ENCODE peak calls at places on chromosome 17, in ten cellular contexts. One of them, this sample, is unnamed. For H3K36me3, the result is how much of the 10 kb centered on the place peaks cover.

GRCh38 chr17:82647593-82648164 is 565 bp downstream of the WDR45B start:
- DNase-seq in kidney epithelial cell: no peak
- DNase-seq in H1: no peak
- DNase-seq in heart left ventricle: no peak
- DNase-seq in psoas muscle: peak
- DNase-seq in adipocyte: peak
- DNase-seq in CD8-positive, alpha-beta T cell: peak
- DNase-seq in cardiac muscle cell: peak
- DNase-seq in HCT116: no peak
- DNase-seq in heart right ventricle: peak
- DNase-seq in this sample: no peak

GRCh38 chr17:79216391-79216790 is 141.8 kb downstream of the ENGASE start:
- DNase-seq in cardiac muscle cell: no peak
- DNase-seq in kidney epithelial cell: no peak
- DNase-seq in heart right ventricle: no peak
- DNase-seq in heart left ventricle: peak
- DNase-seq in HCT116: no peak
- DNase-seq in H1: no peak
- DNase-seq in adipocyte: no peak
- DNase-seq in CD8-positive, alpha-beta T cell: no peak
- DNase-seq in psoas muscle: no peak
- DNase-seq in this sample: no peak

GRCh38 chr17:31308372-31308905 is 5.4 kb downstream of the EVI2B start:
- DNase-seq in heart right ventricle: no peak
- DNase-seq in CD8-positive, alpha-beta T cell: no peak
- DNase-seq in kidney epithelial cell: no peak
- DNase-seq in heart left ventricle: no peak
- DNase-seq in adipocyte: no peak
- DNase-seq in H1: no peak
- DNase-seq in psoas muscle: no peak
- DNase-seq in HCT116: no peak
- DNase-seq in cardiac muscle cell: no peak
- DNase-seq in this sample: no peak

GRCh38 chr17:18248300-18248731 is 10.2 kb downstream of the FLII start:
- DNase-seq in CD8-positive, alpha-beta T cell: peak
- DNase-seq in cardiac muscle cell: peak
- DNase-seq in kidney epithelial cell: no peak
- DNase-seq in adipocyte: peak
- DNase-seq in HCT116: no peak
- DNase-seq in heart left ventricle: no peak
- DNase-seq in H1: peak
- DNase-seq in psoas muscle: peak
- DNase-seq in heart right ventricle: peak
- DNase-seq in this sample: no peak

GRCh38 chr17:78559749-78560368 is 17.3 kb downstream of the DNAH17 start:
- DNase-seq in kidney epithelial cell: no peak
- DNase-seq in heart left ventricle: peak
- DNase-seq in psoas muscle: no peak
- DNase-seq in CD8-positive, alpha-beta T cell: no peak
- DNase-seq in H1: peak
- DNase-seq in cardiac muscle cell: no peak
- DNase-seq in heart right ventricle: no peak
- DNase-seq in HCT116: peak
- DNase-seq in adipocyte: no peak
- DNase-seq in this sample: no peak

GRCh38 chr17:74798239-74798707 is 22.1 kb upstream of the NAT9 start:
- DNase-seq in cardiac muscle cell: no peak
- DNase-seq in adipocyte: peak
- DNase-seq in heart left ventricle: no peak
- DNase-seq in heart right ventricle: no peak
- DNase-seq in psoas muscle: no peak
- DNase-seq in CD8-positive, alpha-beta T cell: no peak
- DNase-seq in kidney epithelial cell: no peak
- DNase-seq in H1: no peak
- DNase-seq in HCT116: no peak
- DNase-seq in this sample: no peak

GRCh38 chr17:65554568-65555223 is 6.8 kb downstream of the AXIN2 start:
- DNase-seq in psoas muscle: no peak
- DNase-seq in cardiac muscle cell: no peak
- DNase-seq in HCT116: no peak
- DNase-seq in heart right ventricle: peak
- DNase-seq in heart left ventricle: peak
- DNase-seq in CD8-positive, alpha-beta T cell: no peak
- DNase-seq in adipocyte: no peak
- DNase-seq in kidney epithelial cell: no peak
- DNase-seq in H1: no peak
- DNase-seq in this sample: no peak

GRCh38 chr17:50055055-50055425 is 870 bp upstream of the ITGA3 start:
- DNase-seq in adipocyte: peak
- DNase-seq in CD8-positive, alpha-beta T cell: no peak
- DNase-seq in HCT116: peak
- DNase-seq in heart left ventricle: no peak
- DNase-seq in H1: peak
- DNase-seq in cardiac muscle cell: no peak
- DNase-seq in psoas muscle: no peak
- DNase-seq in kidney epithelial cell: no peak
- DNase-seq in heart right ventricle: no peak
- DNase-seq in this sample: peak

GRCh38 chr17:2070241-2071023 is 15.5 kb downstream of the HIC1 start:
- DNase-seq in adipocyte: no peak
- DNase-seq in heart left ventricle: no peak
- DNase-seq in H1: no peak
- DNase-seq in cardiac muscle cell: no peak
- DNase-seq in HCT116: no peak
- DNase-seq in CD8-positive, alpha-beta T cell: no peak
- DNase-seq in heart right ventricle: no peak
- DNase-seq in psoas muscle: no peak
- DNase-seq in kidney epithelial cell: no peak
- DNase-seq in this sample: no peak

GRCh38 chr17:42969006-42969581 is 4.8 kb upstream of the AARSD1 start:
- DNase-seq in cardiac muscle cell: peak
- DNase-seq in kidney epithelial cell: no peak
- DNase-seq in H1: no peak
- DNase-seq in heart right ventricle: no peak
- DNase-seq in adipocyte: no peak
- DNase-seq in CD8-positive, alpha-beta T cell: no peak
- DNase-seq in HCT116: no peak
- DNase-seq in heart left ventricle: no peak
- DNase-seq in psoas muscle: no peak
- DNase-seq in this sample: no peak

GRCh38 chr17:72901098-72901497 is 191.4 kb downstream of the SLC39A11 start:
- DNase-seq in kidney epithelial cell: no peak
- DNase-seq in psoas muscle: no peak
- DNase-seq in heart right ventricle: no peak
- DNase-seq in cardiac muscle cell: no peak
- DNase-seq in adipocyte: no peak
- DNase-seq in CD8-positive, alpha-beta T cell: no peak
- DNase-seq in HCT116: no peak
- DNase-seq in heart left ventricle: no peak
- DNase-seq in H1: no peak
- DNase-seq in this sample: no peak

GRCh38 chr17:31061678-31062077 is 33.1 kb upstream of the NF1 start:
- DNase-seq in kidney epithelial cell: no peak
- DNase-seq in psoas muscle: no peak
- DNase-seq in H1: peak
- DNase-seq in CD8-positive, alpha-beta T cell: no peak
- DNase-seq in HCT116: no peak
- DNase-seq in heart left ventricle: no peak
- DNase-seq in heart right ventricle: no peak
- DNase-seq in adipocyte: no peak
- DNase-seq in cardiac muscle cell: no peak
- DNase-seq in this sample: no peak

GRCh38 chr17:78832541-78832810 is 8.1 kb downstream of the USP36 start:
- DNase-seq in heart right ventricle: no peak
- DNase-seq in cardiac muscle cell: no peak
- DNase-seq in heart left ventricle: no peak
- DNase-seq in H1: no peak
- DNase-seq in adipocyte: no peak
- DNase-seq in CD8-positive, alpha-beta T cell: no peak
- DNase-seq in psoas muscle: no peak
- DNase-seq in HCT116: no peak
- DNase-seq in kidney epithelial cell: no peak
- DNase-seq in this sample: no peak

GRCh38 chr17:60106377-60107059 is 27.8 kb upstream of the HEATR6 start:
- DNase-seq in heart left ventricle: no peak
- DNase-seq in cardiac muscle cell: peak
- DNase-seq in HCT116: no peak
- DNase-seq in adipocyte: peak
- DNase-seq in psoas muscle: no peak
- DNase-seq in kidney epithelial cell: no peak
- DNase-seq in heart right ventricle: no peak
- DNase-seq in H1: no peak
- DNase-seq in CD8-positive, alpha-beta T cell: no peak
- DNase-seq in this sample: no peak

GRCh38 chr17:45224671-45225050 is 3.0 kb downstream of the FMNL1 start:
- DNase-seq in psoas muscle: no peak
- DNase-seq in adipocyte: no peak
- DNase-seq in kidney epithelial cell: no peak
- DNase-seq in heart left ventricle: no peak
- DNase-seq in heart right ventricle: no peak
- DNase-seq in CD8-positive, alpha-beta T cell: no peak
- DNase-seq in H1: no peak
- DNase-seq in cardiac muscle cell: no peak
- DNase-seq in HCT116: no peak
- DNase-seq in this sample: no peak

GRCh38 chr17:80353718-80354275 is 61.2 kb upstream of the ENDOV start:
- DNase-seq in H1: no peak
- DNase-seq in psoas muscle: no peak
- DNase-seq in heart right ventricle: no peak
- DNase-seq in HCT116: no peak
- DNase-seq in kidney epithelial cell: no peak
- DNase-seq in CD8-positive, alpha-beta T cell: no peak
- DNase-seq in adipocyte: no peak
- DNase-seq in cardiac muscle cell: no peak
- DNase-seq in heart left ventricle: no peak
- DNase-seq in this sample: no peak
- H3K36me3 ChIP-seq in H1: under half
- H3K36me3 ChIP-seq in psoas muscle: half or more
- H3K36me3 ChIP-seq in heart right ventricle: under half
- H3K36me3 ChIP-seq in HCT116: under half
- H3K36me3 ChIP-seq in kidney epithelial cell: under half
- H3K36me3 ChIP-seq in CD8-positive, alpha-beta T cell: half or more
- H3K36me3 ChIP-seq in adipocyte: half or more
- H3K36me3 ChIP-seq in cardiac muscle cell: under half
- H3K36me3 ChIP-seq in heart left ventricle: under half
- H3K36me3 ChIP-seq in this sample: under half

DNA sequence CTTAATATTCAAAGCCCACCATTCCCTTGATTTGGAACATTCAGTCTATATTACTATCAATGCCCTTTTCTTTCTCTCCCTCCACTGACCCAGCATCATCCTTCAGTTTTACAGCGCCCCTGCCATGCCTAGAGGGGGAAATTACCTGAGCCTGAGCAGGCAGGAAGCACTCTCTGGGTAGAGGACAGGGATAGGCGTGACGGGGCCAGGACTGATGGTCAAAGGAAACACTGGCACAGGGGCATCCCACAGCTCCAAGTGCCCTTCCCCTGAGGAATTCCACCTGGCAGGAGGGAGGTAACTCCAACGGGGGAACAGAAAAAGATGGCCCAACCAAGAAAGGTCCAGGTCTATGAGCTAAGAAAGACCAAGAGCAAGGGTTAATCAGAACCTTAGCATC is 10.0 kb downstream of the CTC1 start:
- DNase-seq in CD8-positive, alpha-beta T cell: no peak
- DNase-seq in adipocyte: no peak
- DNase-seq in H1: no peak
- DNase-seq in heart right ventricle: no peak
- DNase-seq in kidney epithelial cell: no peak
- DNase-seq in cardiac muscle cell: no peak
- DNase-seq in heart left ventricle: no peak
- DNase-seq in psoas muscle: no peak
- DNase-seq in HCT116: no peak
- DNase-seq in this sample: no peak
- H3K36me3 ChIP-seq in CD8-positive, alpha-beta T cell: half or more
- H3K36me3 ChIP-seq in adipocyte: under half
- H3K36me3 ChIP-seq in H1: under half
- H3K36me3 ChIP-seq in heart right ventricle: under half
- H3K36me3 ChIP-seq in kidney epithelial cell: under half
- H3K36me3 ChIP-seq in cardiac muscle cell: under half
- H3K36me3 ChIP-seq in heart left ventricle: under half
- H3K36me3 ChIP-seq in psoas muscle: half or more
- H3K36me3 ChIP-seq in HCT116: half or more
- H3K36me3 ChIP-seq in this sample: under half

DNA sequence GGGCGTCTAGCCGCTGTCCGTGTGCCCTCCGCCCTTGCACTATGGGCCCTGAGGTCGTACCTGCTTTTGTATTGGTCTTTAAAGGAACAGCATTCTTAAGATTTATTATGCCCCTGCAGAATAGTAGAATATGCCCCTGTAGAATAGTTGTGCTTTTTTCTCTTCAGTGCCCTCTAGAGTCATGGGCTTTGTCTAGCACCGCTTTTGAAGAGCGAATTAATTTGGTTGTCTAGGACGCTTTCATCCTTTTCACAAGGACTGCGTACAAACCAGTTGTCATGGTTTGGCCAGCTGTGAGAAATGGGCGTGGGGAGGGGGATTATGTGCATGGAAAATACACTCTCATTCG is 615 bp downstream of the CEP95 start:
- DNase-seq in heart right ventricle: no peak
- DNase-seq in CD8-positive, alpha-beta T cell: no peak
- DNase-seq in adipocyte: peak
- DNase-seq in HCT116: no peak
- DNase-seq in cardiac muscle cell: peak
- DNase-seq in psoas muscle: peak
- DNase-seq in kidney epithelial cell: no peak
- DNase-seq in H1: no peak
- DNase-seq in heart left ventricle: no peak
- DNase-seq in this sample: no peak
- H3K36me3 ChIP-seq in heart right ventricle: under half
- H3K36me3 ChIP-seq in CD8-positive, alpha-beta T cell: under half
- H3K36me3 ChIP-seq in adipocyte: half or more
- H3K36me3 ChIP-seq in HCT116: half or more
- H3K36me3 ChIP-seq in cardiac muscle cell: under half
- H3K36me3 ChIP-seq in psoas muscle: half or more
- H3K36me3 ChIP-seq in kidney epithelial cell: under half
- H3K36me3 ChIP-seq in H1: under half
- H3K36me3 ChIP-seq in heart left ventricle: under half
- H3K36me3 ChIP-seq in this sample: half or more

DNA sequence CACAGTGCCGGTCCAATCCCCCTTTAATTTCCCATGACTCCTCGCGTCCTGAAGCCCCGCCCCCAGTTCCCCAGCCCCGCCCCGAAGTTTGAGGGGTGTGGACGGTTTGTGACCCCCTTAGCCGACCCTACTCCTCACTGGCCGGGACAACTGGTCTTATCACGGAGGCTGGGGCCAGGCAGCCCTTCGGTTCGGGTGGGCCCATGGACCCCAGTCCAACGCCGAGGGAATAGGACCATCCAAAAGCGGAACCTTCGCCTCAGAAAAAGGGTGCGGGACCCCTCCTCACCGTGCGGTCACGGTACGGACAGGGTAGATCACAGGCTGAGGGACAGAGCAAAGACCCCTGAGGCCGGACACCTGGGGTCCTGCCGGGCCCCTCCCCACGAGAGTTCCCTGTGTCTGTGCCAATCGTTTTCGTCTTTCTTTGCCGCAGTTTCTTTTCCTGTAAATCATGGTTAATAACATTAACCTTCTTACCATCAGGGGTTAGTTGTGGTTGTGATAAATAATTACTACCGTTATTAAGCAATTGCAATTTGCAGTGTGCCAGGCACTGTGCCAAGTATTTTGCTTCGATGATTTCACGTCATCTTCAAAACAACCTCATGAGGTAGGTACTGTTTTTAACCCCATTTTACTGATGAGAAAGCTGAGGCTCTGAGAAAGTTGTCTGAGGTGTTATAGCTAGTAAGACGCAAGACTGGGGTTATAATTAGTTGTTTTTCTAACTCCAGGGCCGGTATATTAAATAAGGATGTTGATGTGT is 543 bp downstream of the TMUB2 start:
- DNase-seq in HCT116: no peak
- DNase-seq in heart right ventricle: no peak
- DNase-seq in adipocyte: peak
- DNase-seq in H1: peak
- DNase-seq in CD8-positive, alpha-beta T cell: no peak
- DNase-seq in heart left ventricle: peak
- DNase-seq in kidney epithelial cell: no peak
- DNase-seq in cardiac muscle cell: peak
- DNase-seq in psoas muscle: no peak
- DNase-seq in this sample: peak
- H3K36me3 ChIP-seq in HCT116: under half
- H3K36me3 ChIP-seq in heart right ventricle: under half
- H3K36me3 ChIP-seq in adipocyte: under half
- H3K36me3 ChIP-seq in H1: under half
- H3K36me3 ChIP-seq in CD8-positive, alpha-beta T cell: under half
- H3K36me3 ChIP-seq in heart left ventricle: under half
- H3K36me3 ChIP-seq in kidney epithelial cell: under half
- H3K36me3 ChIP-seq in cardiac muscle cell: under half
- H3K36me3 ChIP-seq in psoas muscle: under half
- H3K36me3 ChIP-seq in this sample: under half

This sample was measured in left lung.